ENCODE peak calls at places on chromosomes 11 and 22, in seven cellular contexts. C is mucosa of gallbladder; P is SJSA1; O is fibroblast of the conjunctiva; T is activated CD8-positive, alpha-beta memory T cell treated with anti-CD3 and anti-CD28 coated beads for 1 hour; H is GM23248; F is right atrium auricular region. I is an unnamed sample.

GRCh38 chr11:117618273-117618672 is 178.7 kb downstream of the DSCAML1 start:
- DNase-seq in C (no peak), H (no peak), F (no peak), P (no peak), O (no peak), T (no peak), I (no peak)

GRCh38 chr11:110367571-110367970 is 62.2 kb upstream of the FDX1 start:
- DNase-seq in O (no peak), P (no peak), H (peak), F (no peak), T (no peak), C (no peak), I (no peak)

GRCh38 chr11:68425866-68426380 is 34.6 kb upstream of the PPP6R3 start:
- DNase-seq in O (no peak), F (no peak), C (no peak), T (no peak), H (no peak), P (no peak), I (no peak)

GRCh38 chr11:59266491-59266890 is 53.8 kb upstream of the MPEG1 start:
- DNase-seq in O (no peak), H (no peak), P (no peak), F (no peak), T (no peak), C (no peak), I (no peak)

GRCh38 chr11:92848578-92848977 is 120.9 kb upstream of the MTNR1B start:
- DNase-seq in H (no peak), T (no peak), O (no peak), C (no peak), P (no peak), F (no peak), I (no peak)

GRCh38 chr11:6630632-6631291 is 11.5 kb upstream of the TPP1 start:
- DNase-seq in O (no peak), F (no peak), H (no peak), T (no peak), P (no peak), C (no peak), I (peak)

GRCh38 chr11:8318536-8318935 is 54.9 kb upstream of the LMO1 start:
- DNase-seq in F (no peak), C (no peak), H (no peak), T (no peak), P (no peak), O (no peak), I (no peak)

GRCh38 chr11:86896486-86896885 is 58.7 kb downstream of the FZD4 start:
- DNase-seq in C (no peak), H (peak), T (no peak), P (no peak), F (no peak), O (peak), I (no peak)

GRCh38 chr22:36350751-36351594 is 36.8 kb downstream of the MYH9 start:
- DNase-seq in O (no peak), C (no peak), H (peak), T (no peak), P (peak), F (no peak), I (peak)

GRCh38 chr11:125390949-125391348 is 105.1 kb downstream of the FEZ1 start:
- DNase-seq in P (no peak), O (no peak), H (peak), T (no peak), C (no peak), F (no peak), I (no peak)

GRCh38 chr11:84260862-84261261 is 974.7 kb upstream of the CCDC90B start:
- DNase-seq in H (peak), O (no peak), P (no peak), T (no peak), C (no peak), F (no peak), I (no peak)

GRCh38 chr11:34585870-34586654 is 34.8 kb upstream of the EHF start:
- DNase-seq in F (no peak), T (no peak), O (peak), C (no peak), H (peak), P (no peak), I (no peak)

GRCh38 chr11:77126861-77127673 is 979 bp upstream of the MYO7A start:
- DNase-seq in T (peak), C (peak), O (no peak), F (no peak), P (no peak), H (peak), I (no peak)

GRCh38 chr11:27718853-27719574 is 18.8 kb upstream of the BDNF start:
- DNase-seq in F (no peak), H (peak), P (peak), O (peak), C (no peak), T (no peak), I (peak)

GRCh38 chr11:128341280-128341679 is 246.1 kb downstream of the ETS1 start:
- DNase-seq in H (peak), C (no peak), T (no peak), P (no peak), O (no peak), F (no peak), I (no peak)

GRCh38 chr22:22745225-22746060 is 101.0 kb downstream of the GGTLC2 start:
- DNase-seq in P (peak), C (peak), T (no peak), O (no peak), F (no peak), H (peak), I (no peak)

GRCh38 chr11:58688779-58689503 is 42.8 kb downstream of the GLYAT start:
- DNase-seq in C (no peak), P (no peak), H (peak), T (no peak), O (no peak), F (no peak), I (no peak)

GRCh38 chr11:103384652-103385051 is 275.4 kb downstream of the DYNC2H1 start:
- DNase-seq in T (no peak), F (no peak), H (peak), P (no peak), O (no peak), C (no peak), I (no peak)

GRCh38 chr11:128555606-128556005 is 31.8 kb downstream of the ETS1 start:
- DNase-seq in T (no peak), F (no peak), H (peak), O (no peak), C (no peak), P (no peak), I (no peak)

GRCh38 chr11:117457031-117457785 is 129.6 kb downstream of the CEP164 start:
- DNase-seq in C (no peak), P (no peak), T (no peak), H (no peak), O (no peak), F (no peak), I (no peak)

GRCh38 chr22:21807545-21807944 is 59.9 kb downstream of the MAPK1 start:
- DNase-seq in O (peak), F (no peak), T (no peak), H (peak), C (no peak), P (no peak), I (no peak)

GRCh38 chr11:19676508-19677379 is 35.9 kb upstream of the NAV2 start:
- DNase-seq in C (no peak), T (no peak), F (no peak), H (no peak), P (no peak), O (no peak), I (no peak)